ENCODE peak calls at places on chromosomes 13 and 19, in six cellular contexts. One of them, this sample, is unnamed.

GRCh38 chr19:47005873-47006272 is 13.8 kb upstream of the NPAS1 start:
- DNase-seq in stomach: no peak
- DNase-seq in cardiac muscle cell: no peak
- DNase-seq in transverse colon: no peak
- DNase-seq in breast epithelium: no peak
- DNase-seq in spleen: no peak
- DNase-seq in this sample: no peak

GRCh38 chr19:43774103-43774939 is 6.5 kb downstream of the KCNN4 start:
- DNase-seq in spleen: peak; percentile 83
- DNase-seq in breast epithelium: no peak
- DNase-seq in transverse colon: peak; percentile 78
- DNase-seq in cardiac muscle cell: peak; percentile 69
- DNase-seq in stomach: peak; percentile 80
- DNase-seq in this sample: peak; percentile 85

GRCh38 chr13:107124129-107124718 is 556.3 kb upstream of the ARGLU1 start:
- DNase-seq in transverse colon: no peak
- DNase-seq in stomach: no peak
- DNase-seq in spleen: no peak
- DNase-seq in breast epithelium: no peak
- DNase-seq in cardiac muscle cell: peak; percentile 33
- DNase-seq in this sample: no peak

GRCh38 chr13:40756042-40756441 is 14.9 kb downstream of the MRPS31 start:
- DNase-seq in stomach: no peak
- DNase-seq in breast epithelium: no peak
- DNase-seq in cardiac muscle cell: no peak
- DNase-seq in spleen: no peak
- DNase-seq in transverse colon: no peak
- DNase-seq in this sample: no peak

GRCh38 chr19:5671600-5671999 is 8.7 kb downstream of the MICOS13 start:
- DNase-seq in transverse colon: no peak
- DNase-seq in spleen: no peak
- DNase-seq in breast epithelium: no peak
- DNase-seq in stomach: no peak
- DNase-seq in cardiac muscle cell: no peak
- DNase-seq in this sample: no peak

GRCh38 chr19:49335071-49335783 is at the start of gene CD37:
- DNase-seq in breast epithelium: peak; percentile 49
- DNase-seq in stomach: peak; percentile 33
- DNase-seq in cardiac muscle cell: no peak
- DNase-seq in transverse colon: peak; percentile 37
- DNase-seq in spleen: peak; percentile 90
- DNase-seq in this sample: peak; percentile 67

GRCh38 chr13:102877285-102877684 is 31.5 kb downstream of the ERCC5 start:
- DNase-seq in transverse colon: no peak
- DNase-seq in spleen: no peak
- DNase-seq in breast epithelium: no peak
- DNase-seq in stomach: no peak
- DNase-seq in cardiac muscle cell: peak; percentile 81
- DNase-seq in this sample: no peak

GRCh38 chr13:112587767-112588489 is at the start of gene TUBGCP3:
- DNase-seq in transverse colon: peak; percentile 86
- DNase-seq in cardiac muscle cell: peak; percentile 88
- DNase-seq in breast epithelium: peak; percentile 80
- DNase-seq in spleen: peak; percentile 97
- DNase-seq in stomach: peak; percentile 87
- DNase-seq in this sample: peak; percentile 95

GRCh38 chr19:49114630-49115363 is 627 bp downstream of the LIN7B start:
- DNase-seq in breast epithelium: no peak
- DNase-seq in spleen: peak; percentile 88
- DNase-seq in stomach: peak; percentile 65
- DNase-seq in cardiac muscle cell: peak; percentile 69
- DNase-seq in transverse colon: peak; percentile 66
- DNase-seq in this sample: peak; percentile 84

GRCh38 chr19:6925801-6926751 is 38.7 kb downstream of the ADGRE1 start:
- DNase-seq in spleen: no peak
- DNase-seq in breast epithelium: no peak
- DNase-seq in stomach: no peak
- DNase-seq in transverse colon: no peak
- DNase-seq in cardiac muscle cell: no peak
- DNase-seq in this sample: no peak

GRCh38 chr19:7868671-7869452 is 5.3 kb downstream of the PRR36 start:
- DNase-seq in spleen: peak; percentile 96
- DNase-seq in stomach: peak; percentile 84
- DNase-seq in breast epithelium: peak; percentile 79
- DNase-seq in transverse colon: peak; percentile 83
- DNase-seq in cardiac muscle cell: peak; percentile 53
- DNase-seq in this sample: peak; percentile 90

GRCh38 chr19:655691-656090 is 7.3 kb downstream of the RNF126 start:
- DNase-seq in breast epithelium: no peak
- DNase-seq in transverse colon: no peak
- DNase-seq in spleen: peak; percentile 54
- DNase-seq in stomach: no peak
- DNase-seq in cardiac muscle cell: no peak
- DNase-seq in this sample: no peak

GRCh38 chr19:29532956-29533355 is 7.2 kb downstream of the VSTM2B start:
- DNase-seq in spleen: peak; percentile 46
- DNase-seq in transverse colon: no peak
- DNase-seq in breast epithelium: no peak
- DNase-seq in cardiac muscle cell: no peak
- DNase-seq in stomach: peak; percentile 14
- DNase-seq in this sample: peak; percentile 46

GRCh38 chr13:67278230-67278629 is 48.1 kb upstream of the PCDH9 start:
- DNase-seq in breast epithelium: no peak
- DNase-seq in spleen: no peak
- DNase-seq in stomach: no peak
- DNase-seq in transverse colon: no peak
- DNase-seq in cardiac muscle cell: peak; percentile 83
- DNase-seq in this sample: no peak

GRCh38 chr13:110127986-110128511 is 178.9 kb downstream of the COL4A1 start:
- DNase-seq in spleen: no peak
- DNase-seq in cardiac muscle cell: no peak
- DNase-seq in stomach: no peak
- DNase-seq in breast epithelium: no peak
- DNase-seq in transverse colon: no peak
- DNase-seq in this sample: no peak

GRCh38 chr19:16325161-16325527 is 518 bp downstream of the KLF2 start:
- DNase-seq in cardiac muscle cell: no peak
- DNase-seq in spleen: peak; percentile 92
- DNase-seq in stomach: no peak
- DNase-seq in transverse colon: peak; percentile 39
- DNase-seq in breast epithelium: no peak
- DNase-seq in this sample: peak; percentile 81

GRCh38 chr19:54684537-54684936 is 21.8 kb downstream of the LILRB4 start:
- DNase-seq in stomach: no peak
- DNase-seq in transverse colon: no peak
- DNase-seq in spleen: no peak
- DNase-seq in breast epithelium: no peak
- DNase-seq in cardiac muscle cell: peak; percentile 2
- DNase-seq in this sample: no peak

GRCh38 chr19:27780367-27781065 is 1432.4 kb downstream of the UQCRFS1 start:
- DNase-seq in stomach: no peak
- DNase-seq in cardiac muscle cell: no peak
- DNase-seq in breast epithelium: no peak
- DNase-seq in spleen: no peak
- DNase-seq in transverse colon: no peak
- DNase-seq in this sample: no peak

DNA sequence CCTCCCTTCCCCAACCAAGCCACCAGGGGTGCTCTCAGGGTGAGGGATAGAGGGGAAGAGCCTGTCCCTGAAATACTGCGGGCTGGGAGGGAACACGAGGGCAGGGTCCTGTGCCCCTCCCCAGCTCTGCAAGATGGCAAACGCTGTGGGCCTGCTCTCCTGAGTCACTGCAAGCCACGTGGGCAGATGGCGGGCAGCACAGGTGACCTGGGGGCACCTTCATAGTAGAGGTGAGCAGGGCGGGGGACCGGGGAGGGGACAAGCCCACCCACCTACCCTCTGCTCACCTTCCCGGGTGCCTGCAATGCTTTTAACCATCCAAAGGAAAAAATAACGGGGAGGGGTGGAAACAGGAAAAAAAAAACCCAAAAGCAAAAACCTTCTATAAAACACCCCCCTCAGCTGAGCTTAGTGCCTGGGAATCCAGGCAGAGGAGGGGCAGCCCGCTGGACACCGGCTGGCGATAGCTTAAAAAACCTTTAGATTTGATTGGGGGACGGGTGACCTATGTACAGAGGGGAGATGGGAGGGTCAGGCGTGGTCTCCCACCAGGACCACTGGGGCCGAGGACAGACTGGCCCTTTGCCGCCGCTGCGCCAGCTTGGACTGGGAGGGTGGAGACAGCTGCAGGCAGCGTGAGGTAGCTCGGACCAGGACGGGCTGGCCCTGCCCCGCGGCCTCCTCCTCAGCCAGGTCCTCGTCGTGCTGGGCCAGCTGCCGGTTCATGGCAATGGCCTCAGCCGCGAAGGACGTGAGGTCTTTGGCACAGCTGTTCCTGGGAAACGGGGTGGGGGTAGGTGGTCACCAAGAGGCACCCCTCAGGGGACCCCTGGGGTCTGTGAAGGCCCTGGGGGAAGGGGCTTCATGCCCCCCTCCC is 11.7 kb downstream of the MKNK2 start:
- DNase-seq in stomach: no peak
- DNase-seq in breast epithelium: no peak
- DNase-seq in cardiac muscle cell: no peak
- DNase-seq in transverse colon: no peak
- DNase-seq in spleen: peak; percentile 85
- DNase-seq in this sample: peak; percentile 64
- H3K4me1 ChIP-seq in stomach: peaks cover 58% of the 10 kb centered on the region
- H3K4me1 ChIP-seq in breast epithelium: peaks cover 21% of the 10 kb centered on the region
- H3K4me1 ChIP-seq in cardiac muscle cell: peaks cover 22% of the 10 kb centered on the region
- H3K4me1 ChIP-seq in transverse colon: peaks cover 34% of the 10 kb centered on the region
- H3K4me1 ChIP-seq in spleen: peaks cover 89% of the 10 kb centered on the region
- H3K4me1 ChIP-seq in this sample: peaks cover 36% of the 10 kb centered on the region

GRCh38 chr19:34187011-34187410 is 14.7 kb downstream of the LSM14A start:
- DNase-seq in stomach: no peak
- DNase-seq in cardiac muscle cell: no peak
- DNase-seq in transverse colon: no peak
- DNase-seq in spleen: no peak
- DNase-seq in breast epithelium: no peak
- DNase-seq in this sample: no peak

GRCh38 chr19:34186205-34186604 is 13.9 kb downstream of the LSM14A start:
- DNase-seq in transverse colon: no peak
- DNase-seq in breast epithelium: no peak
- DNase-seq in stomach: no peak
- DNase-seq in spleen: no peak
- DNase-seq in cardiac muscle cell: no peak
- DNase-seq in this sample: no peak

GRCh38 chr19:34189199-34189916 is 17.1 kb downstream of the LSM14A start:
- DNase-seq in breast epithelium: no peak
- DNase-seq in cardiac muscle cell: peak; percentile 20
- DNase-seq in spleen: no peak
- DNase-seq in stomach: no peak
- DNase-seq in transverse colon: no peak
- DNase-seq in this sample: no peak

GRCh38 chr19:34189917-34190425 is 17.7 kb downstream of the LSM14A start:
- DNase-seq in spleen: no peak
- DNase-seq in transverse colon: no peak
- DNase-seq in cardiac muscle cell: peak; percentile 33
- DNase-seq in stomach: no peak
- DNase-seq in breast epithelium: no peak
- DNase-seq in this sample: no peak

DNA sequence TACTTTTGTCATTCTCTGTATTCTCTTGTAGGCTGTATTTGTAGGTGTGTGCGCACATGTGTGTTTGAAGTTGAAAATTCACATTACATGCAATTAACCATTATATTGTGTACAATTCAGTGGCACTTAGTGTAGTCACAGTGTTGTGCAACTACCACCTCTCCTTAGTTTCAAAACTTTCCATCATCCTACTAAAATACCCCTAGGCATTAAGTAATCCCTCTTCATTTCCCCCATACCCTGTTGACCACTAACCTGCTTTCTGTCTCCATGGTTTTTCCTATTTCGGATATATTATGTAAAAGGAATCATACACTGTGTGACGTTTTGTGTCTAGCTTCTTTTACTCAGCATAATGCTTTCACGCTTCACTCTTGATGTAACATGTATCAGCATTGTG is 16.1 kb downstream of the LSM14A start:
- DNase-seq in cardiac muscle cell: peak; percentile 23
- DNase-seq in transverse colon: no peak
- DNase-seq in stomach: no peak
- DNase-seq in breast epithelium: no peak
- DNase-seq in spleen: no peak
- DNase-seq in this sample: no peak
- H3K4me1 ChIP-seq in cardiac muscle cell: peaks cover 21% of the 10 kb centered on the region
- H3K4me1 ChIP-seq in transverse colon: peaks cover 19% of the 10 kb centered on the region
- H3K4me1 ChIP-seq in stomach: peaks cover 51% of the 10 kb centered on the region
- H3K4me1 ChIP-seq in breast epithelium: no peaks in the 10 kb centered on the region
- H3K4me1 ChIP-seq in spleen: peaks cover 96% of the 10 kb centered on the region
- H3K4me1 ChIP-seq in this sample: peaks cover 63% of the 10 kb centered on the region

DNA sequence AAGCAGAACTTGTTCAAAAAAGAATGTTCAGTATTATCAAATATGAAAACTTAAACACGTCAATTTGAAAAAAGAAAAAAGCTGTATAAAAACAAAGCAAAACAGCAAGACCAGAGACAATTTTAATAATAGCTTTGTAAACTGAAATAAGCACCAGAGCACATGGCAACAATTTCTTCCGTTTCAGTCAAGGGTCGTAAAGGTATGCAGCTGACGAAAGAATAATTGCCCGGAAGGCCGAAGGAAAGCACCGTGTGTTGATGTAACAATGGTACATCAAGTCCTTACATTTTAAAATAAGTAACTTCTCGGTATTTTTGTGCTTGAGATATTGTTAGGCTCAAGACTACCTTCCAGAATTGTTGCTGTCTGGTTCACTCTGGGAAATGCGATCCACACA is 1.7 kb downstream of the PROSER1 start:
- DNase-seq in cardiac muscle cell: peak; percentile 49
- DNase-seq in spleen: no peak
- DNase-seq in breast epithelium: no peak
- DNase-seq in stomach: no peak
- DNase-seq in transverse colon: peak; percentile 21
- DNase-seq in this sample: no peak
- H3K4me1 ChIP-seq in cardiac muscle cell: peaks cover 25% of the 10 kb centered on the region
- H3K4me1 ChIP-seq in spleen: peaks cover 88% of the 10 kb centered on the region
- H3K4me1 ChIP-seq in breast epithelium: peaks cover 15% of the 10 kb centered on the region
- H3K4me1 ChIP-seq in stomach: peaks cover 47% of the 10 kb centered on the region
- H3K4me1 ChIP-seq in transverse colon: peaks cover 32% of the 10 kb centered on the region
- H3K4me1 ChIP-seq in this sample: peaks cover 44% of the 10 kb centered on the region

GRCh38 chr13:99422556-99423220 is 78.6 kb upstream of the TM9SF2 start:
- DNase-seq in spleen: no peak
- DNase-seq in stomach: peak; percentile 8
- DNase-seq in cardiac muscle cell: no peak
- DNase-seq in breast epithelium: peak; percentile 20
- DNase-seq in transverse colon: no peak
- DNase-seq in this sample: no peak

GRCh38 chr13:99425485-99426341 is 75.6 kb upstream of the TM9SF2 start:
- DNase-seq in breast epithelium: no peak
- DNase-seq in spleen: peak; percentile 92
- DNase-seq in transverse colon: peak; percentile 64
- DNase-seq in stomach: peak; percentile 37
- DNase-seq in cardiac muscle cell: no peak
- DNase-seq in this sample: no peak

GRCh38 chr13:99429670-99430069 is 71.6 kb upstream of the TM9SF2 start:
- DNase-seq in cardiac muscle cell: no peak
- DNase-seq in breast epithelium: no peak
- DNase-seq in stomach: no peak
- DNase-seq in transverse colon: no peak
- DNase-seq in spleen: no peak
- DNase-seq in this sample: no peak

GRCh38 chr13:99421758-99422555 is 79.3 kb upstream of the TM9SF2 start:
- DNase-seq in cardiac muscle cell: no peak
- DNase-seq in spleen: no peak
- DNase-seq in transverse colon: no peak
- DNase-seq in breast epithelium: peak; percentile 2
- DNase-seq in stomach: peak; percentile 15
- DNase-seq in this sample: peak; percentile 30

GRCh38 chr13:99426426-99426825 is 74.8 kb upstream of the TM9SF2 start:
- DNase-seq in spleen: no peak
- DNase-seq in breast epithelium: no peak
- DNase-seq in stomach: no peak
- DNase-seq in transverse colon: no peak
- DNase-seq in cardiac muscle cell: peak; percentile 3
- DNase-seq in this sample: no peak
- H3K4me1 ChIP-seq in spleen: peaks cover 65% of the 10 kb centered on the region
- H3K4me1 ChIP-seq in breast epithelium: no peaks in the 10 kb centered on the region
- H3K4me1 ChIP-seq in stomach: no peaks in the 10 kb centered on the region
- H3K4me1 ChIP-seq in transverse colon: peaks cover 4% of the 10 kb centered on the region
- H3K4me1 ChIP-seq in cardiac muscle cell: peaks cover 4% of the 10 kb centered on the region
- H3K4me1 ChIP-seq in this sample: peaks cover 9% of the 10 kb centered on the region